ENCODE peak calls at places on chromosomes 7 and 10, in ten cellular contexts. Q, W, L, A, K, M, B, C, G and V are unnamed samples.

GRCh38 chr10:57946833-57947232 is 320.9 kb downstream of the IPMK start:
- DNase-seq in Q (no peak), W (no peak), L (no peak), A (no peak), K (no peak), M (no peak), B (no peak), C (no peak), G (no peak), V (no peak)

GRCh38 chr7:80981405-80981804 is 62.6 kb upstream of the SEMA3C start:
- DNase-seq in Q (no peak), W (no peak), L (no peak), A (no peak), K (no peak), M (no peak), B (no peak), C (no peak), G (no peak), V (no peak)

GRCh38 chr10:102669206-102670064 is 25.2 kb downstream of the TRIM8 start:
- DNase-seq in Q (no peak), W (no peak), L (peak; percentile 72), A (no peak), K (no peak), M (peak; percentile 50), B (peak; percentile 47), C (no peak), G (peak; percentile 65), V (no peak)

GRCh38 chr10:124322191-124322980 is 96.3 kb downstream of the OAT start:
- DNase-seq in Q (no peak), W (no peak), L (no peak), A (no peak), K (no peak), M (no peak), B (no peak), C (no peak), G (no peak), V (no peak)

GRCh38 chr7:20786049-20786412 is 655 bp downstream of the SP8 start:
- DNase-seq in Q (no peak), W (no peak), L (peak; percentile 18), A (no peak), K (no peak), M (no peak), B (no peak), C (no peak), G (no peak), V (no peak)

GRCh38 chr10:79356104-79356503 is 8.8 kb downstream of the PPIF start:
- DNase-seq in Q (peak; percentile 45), W (no peak), L (no peak), A (no peak), K (no peak), M (no peak), B (no peak), C (no peak), G (no peak), V (no peak)

GRCh38 chr7:18573410-18574234 is 78.1 kb downstream of the HDAC9 start:
- DNase-seq in Q (peak; percentile 50), W (no peak), L (no peak), A (no peak), K (no peak), M (no peak), B (no peak), C (no peak), G (peak; percentile 16), V (no peak)

GRCh38 chr10:100886946-100887345 is 25.8 kb upstream of the SLF2 start:
- DNase-seq in Q (no peak), W (no peak), L (peak; percentile 74), A (peak; percentile 56), K (no peak), M (no peak), B (no peak), C (no peak), G (peak; percentile 52), V (no peak)

GRCh38 chr7:5596046-5596895 is 172.6 kb upstream of the TNRC18 start:
- DNase-seq in Q (peak; percentile 96), W (peak; percentile 51), L (peak; percentile 94), A (peak; percentile 91), K (no peak), M (peak; percentile 97), B (peak; percentile 57), C (no peak), G (peak; percentile 80), V (peak; percentile 73)

GRCh38 chr7:13457790-13458189 is 531.7 kb downstream of the ETV1 start:
- DNase-seq in Q (no peak), W (no peak), L (no peak), A (no peak), K (no peak), M (no peak), B (no peak), C (no peak), G (no peak), V (no peak)

GRCh38 chr10:77636286-77636966 is 1.2 kb downstream of the KCNMA1 start:
- DNase-seq in Q (peak; percentile 58), W (no peak), L (no peak), A (no peak), K (no peak), M (no peak), B (peak; percentile 25), C (no peak), G (no peak), V (no peak)

GRCh38 chr7:130887182-130888016 is 153.4 kb upstream of the KLF14 start:
- DNase-seq in Q (no peak), W (no peak), L (peak; percentile 95), A (no peak), K (no peak), M (peak; percentile 91), B (no peak), C (no peak), G (no peak), V (no peak)

GRCh38 chr7:81934596-81935301 is 164.9 kb upstream of the HGF start:
- DNase-seq in Q (no peak), W (no peak), L (no peak), A (no peak), K (no peak), M (no peak), B (no peak), C (no peak), G (no peak), V (no peak)

GRCh38 chr7:30911133-30911532 is 520 bp upstream of the AQP1 start:
- DNase-seq in Q (peak; percentile 50), W (no peak), L (no peak), A (no peak), K (no peak), M (no peak), B (no peak), C (no peak), G (no peak), V (no peak)

GRCh38 chr10:11444148-11444516 is 167.3 kb downstream of the USP6NL start:
- DNase-seq in Q (no peak), W (no peak), L (no peak), A (no peak), K (no peak), M (no peak), B (no peak), C (no peak), G (no peak), V (no peak)

GRCh38 chr7:102284399-102284798 is 2.3 kb upstream of the SH2B2 start:
- DNase-seq in Q (no peak), W (no peak), L (no peak), A (no peak), K (peak; percentile 7), M (no peak), B (no peak), C (no peak), G (no peak), V (no peak)

GRCh38 chr10:75203724-75204123 is 6.9 kb upstream of the VDAC2 start:
- DNase-seq in Q (no peak), W (no peak), L (no peak), A (no peak), K (no peak), M (no peak), B (no peak), C (no peak), G (no peak), V (no peak)

GRCh38 chr10:13386021-13386420 is 37.9 kb upstream of the SEPHS1 start:
- DNase-seq in Q (no peak), W (no peak), L (no peak), A (no peak), K (no peak), M (no peak), B (no peak), C (no peak), G (no peak), V (no peak)

GRCh38 chr10:13388478-13388877 is 40.4 kb upstream of the SEPHS1 start:
- DNase-seq in Q (no peak), W (no peak), L (no peak), A (no peak), K (no peak), M (no peak), B (no peak), C (no peak), G (no peak), V (no peak)

GRCh38 chr10:13382759-13383753 is 35.0 kb upstream of the SEPHS1 start:
- DNase-seq in Q (no peak), W (no peak), L (no peak), A (no peak), K (no peak), M (peak; percentile 14), B (no peak), C (no peak), G (no peak), V (no peak)
- H3K27ac ChIP-seq in Q (no peak overlapping the region), W (no peak overlapping the region), L (no peak overlapping the region), A (no peak overlapping the region), K (no peak overlapping the region), M (no peak overlapping the region), B (no peak overlapping the region), C (no peak overlapping the region), G (no peak overlapping the region), V (peak overlapping the region; percentile 48)

DNA sequence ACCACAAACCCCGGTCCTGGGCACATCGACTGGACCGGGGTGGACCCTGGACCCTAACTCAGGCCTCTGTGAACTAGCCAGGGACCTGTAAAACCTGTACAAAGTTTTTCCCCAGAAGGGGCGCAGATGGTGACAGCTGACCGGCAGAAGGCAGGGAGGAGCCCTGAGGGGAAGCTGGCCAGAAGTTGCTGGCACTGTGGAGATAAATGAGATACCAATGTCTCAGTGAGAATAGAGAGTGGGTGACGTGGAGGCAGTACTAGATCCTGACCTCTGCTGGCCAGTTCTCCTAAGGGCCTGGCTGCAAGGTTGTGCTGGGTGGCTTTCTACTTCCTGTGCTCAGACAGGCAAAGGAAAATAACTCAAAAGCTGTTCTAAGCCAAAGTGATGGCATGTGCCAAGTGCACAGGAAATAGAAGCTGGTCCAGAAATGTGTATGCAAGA is 10.6 kb upstream of the TSPAN14 start:
- DNase-seq in Q (no peak), W (no peak), L (peak; percentile 62), A (no peak), K (no peak), M (no peak), B (no peak), C (no peak), G (no peak), V (no peak)
- H3K27ac ChIP-seq in Q (no peak overlapping the region), W (no peak overlapping the region), L (no peak overlapping the region), A (no peak overlapping the region), K (no peak overlapping the region), M (no peak overlapping the region), B (no peak overlapping the region), C (no peak overlapping the region), G (peak overlapping the region; percentile 45), V (no peak overlapping the region)

GRCh38 chr10:69902835-69903535 is 101.3 kb downstream of the COL13A1 start:
- DNase-seq in Q (no peak), W (no peak), L (no peak), A (no peak), K (no peak), M (no peak), B (no peak), C (no peak), G (peak; percentile 24), V (no peak)
- H3K27ac ChIP-seq in Q (no peak overlapping the region), W (no peak overlapping the region), L (no peak overlapping the region), A (no peak overlapping the region), K (no peak overlapping the region), M (no peak overlapping the region), B (no peak overlapping the region), C (no peak overlapping the region), G (no peak overlapping the region), V (no peak overlapping the region)

GRCh38 chr7:104980440-104980839 is 33.6 kb upstream of the KMT2E start:
- DNase-seq in Q (no peak), W (no peak), L (no peak), A (no peak), K (no peak), M (peak; percentile 67), B (no peak), C (no peak), G (no peak), V (no peak)
- H3K27ac ChIP-seq in Q (no peak overlapping the region), W (no peak overlapping the region), L (no peak overlapping the region), A (no peak overlapping the region), K (peak overlapping the region; percentile 98), M (peak overlapping the region; percentile 75), B (no peak overlapping the region), C (no peak overlapping the region), G (peak overlapping the region; percentile 98), V (no peak overlapping the region)